ENCODE peak calls at places on chromosome 17, in nine cellular contexts. One of them, this sample, is unnamed.

GRCh38 chr17:47099451-47099986 is 89.6 kb downstream of the CDC27 start:
- DNase-seq in body of pancreas: no peak
- DNase-seq in IMR-90: no peak
- DNase-seq in mucosa of descending colon: no peak
- DNase-seq in cardiac muscle cell: no peak
- DNase-seq in K562: peak; percentile 16
- DNase-seq in mammary epithelial cell: no peak
- DNase-seq in psoas muscle: no peak
- DNase-seq in GM06990: no peak
- DNase-seq in this sample: no peak

GRCh38 chr17:28384281-28385036 is 13.0 kb downstream of the SARM1 start:
- DNase-seq in mucosa of descending colon: peak; percentile 89
- DNase-seq in K562: peak; percentile 35
- DNase-seq in IMR-90: no peak
- DNase-seq in body of pancreas: peak; percentile 93
- DNase-seq in psoas muscle: no peak
- DNase-seq in cardiac muscle cell: no peak
- DNase-seq in mammary epithelial cell: no peak
- DNase-seq in GM06990: peak; percentile 78
- DNase-seq in this sample: no peak

GRCh38 chr17:72445055-72445991 is 324.5 kb downstream of the SOX9 start:
- DNase-seq in body of pancreas: no peak
- DNase-seq in K562: no peak
- DNase-seq in GM06990: no peak
- DNase-seq in psoas muscle: no peak
- DNase-seq in IMR-90: no peak
- DNase-seq in mammary epithelial cell: no peak
- DNase-seq in mucosa of descending colon: peak; percentile 75
- DNase-seq in cardiac muscle cell: no peak
- DNase-seq in this sample: no peak

GRCh38 chr17:78351449-78352006 is 8.3 kb downstream of the SOCS3 start:
- DNase-seq in IMR-90: peak; percentile 98
- DNase-seq in GM06990: no peak
- DNase-seq in cardiac muscle cell: peak; percentile 100
- DNase-seq in psoas muscle: peak; percentile 98
- DNase-seq in K562: no peak
- DNase-seq in body of pancreas: peak; percentile 91
- DNase-seq in mucosa of descending colon: peak; percentile 93
- DNase-seq in mammary epithelial cell: peak; percentile 98
- DNase-seq in this sample: peak; percentile 95

GRCh38 chr17:1008008-1008761 is 11.3 kb downstream of the TIMM22 start:
- DNase-seq in body of pancreas: no peak
- DNase-seq in GM06990: no peak
- DNase-seq in IMR-90: no peak
- DNase-seq in mucosa of descending colon: no peak
- DNase-seq in cardiac muscle cell: no peak
- DNase-seq in psoas muscle: peak; percentile 71
- DNase-seq in mammary epithelial cell: no peak
- DNase-seq in K562: no peak
- DNase-seq in this sample: peak; percentile 72

GRCh38 chr17:28954886-28955285 is 3.6 kb upstream of the PHF12 start:
- DNase-seq in GM06990: no peak
- DNase-seq in K562: no peak
- DNase-seq in psoas muscle: no peak
- DNase-seq in body of pancreas: no peak
- DNase-seq in IMR-90: no peak
- DNase-seq in cardiac muscle cell: no peak
- DNase-seq in mucosa of descending colon: no peak
- DNase-seq in mammary epithelial cell: no peak
- DNase-seq in this sample: no peak

GRCh38 chr17:16314859-16315258 is 38.4 kb downstream of the CENPV start:
- DNase-seq in GM06990: no peak
- DNase-seq in K562: no peak
- DNase-seq in mucosa of descending colon: no peak
- DNase-seq in mammary epithelial cell: no peak
- DNase-seq in cardiac muscle cell: no peak
- DNase-seq in psoas muscle: no peak
- DNase-seq in IMR-90: no peak
- DNase-seq in body of pancreas: no peak
- DNase-seq in this sample: no peak

GRCh38 chr17:43784628-43785101 is 4.4 kb downstream of the CFAP97D1 start:
- DNase-seq in cardiac muscle cell: peak; percentile 54
- DNase-seq in GM06990: no peak
- DNase-seq in IMR-90: peak; percentile 83
- DNase-seq in K562: no peak
- DNase-seq in body of pancreas: no peak
- DNase-seq in mucosa of descending colon: no peak
- DNase-seq in psoas muscle: no peak
- DNase-seq in mammary epithelial cell: peak; percentile 57
- DNase-seq in this sample: no peak

GRCh38 chr17:42266918-42267766 is 9.0 kb downstream of the STAT5B start:
- DNase-seq in mammary epithelial cell: peak; percentile 35
- DNase-seq in cardiac muscle cell: peak; percentile 95
- DNase-seq in GM06990: no peak
- DNase-seq in psoas muscle: no peak
- DNase-seq in IMR-90: peak; percentile 99
- DNase-seq in K562: peak; percentile 91
- DNase-seq in body of pancreas: peak; percentile 25
- DNase-seq in mucosa of descending colon: no peak
- DNase-seq in this sample: peak; percentile 59

GRCh38 chr17:42387663-42388380 is 420 bp downstream of the STAT3 start:
- DNase-seq in mammary epithelial cell: peak; percentile 62
- DNase-seq in GM06990: peak; percentile 46
- DNase-seq in mucosa of descending colon: peak; percentile 77
- DNase-seq in IMR-90: no peak
- DNase-seq in K562: peak; percentile 40
- DNase-seq in psoas muscle: peak; percentile 52
- DNase-seq in cardiac muscle cell: peak; percentile 51
- DNase-seq in body of pancreas: peak; percentile 76
- DNase-seq in this sample: peak; percentile 70

GRCh38 chr17:71398706-71399620 is 721.9 kb upstream of the SOX9 start:
- DNase-seq in body of pancreas: no peak
- DNase-seq in cardiac muscle cell: peak; percentile 3
- DNase-seq in IMR-90: no peak
- DNase-seq in GM06990: no peak
- DNase-seq in K562: no peak
- DNase-seq in psoas muscle: no peak
- DNase-seq in mammary epithelial cell: no peak
- DNase-seq in mucosa of descending colon: no peak
- DNase-seq in this sample: no peak

GRCh38 chr17:59332890-59333377 is 1.5 kb downstream of the YPEL2 start:
- DNase-seq in GM06990: no peak
- DNase-seq in mucosa of descending colon: no peak
- DNase-seq in cardiac muscle cell: peak; percentile 59
- DNase-seq in K562: no peak
- DNase-seq in IMR-90: peak; percentile 11
- DNase-seq in psoas muscle: peak; percentile 47
- DNase-seq in mammary epithelial cell: no peak
- DNase-seq in body of pancreas: peak; percentile 69
- DNase-seq in this sample: peak; percentile 52

GRCh38 chr17:8459109-8459508 is 23.4 kb downstream of the NDEL1 start:
- DNase-seq in mammary epithelial cell: no peak
- DNase-seq in body of pancreas: peak; percentile 57
- DNase-seq in GM06990: no peak
- DNase-seq in psoas muscle: no peak
- DNase-seq in mucosa of descending colon: no peak
- DNase-seq in K562: no peak
- DNase-seq in cardiac muscle cell: no peak
- DNase-seq in IMR-90: no peak
- DNase-seq in this sample: no peak

GRCh38 chr17:33750943-33751701 is 458.0 kb upstream of the ASIC2 start:
- DNase-seq in K562: peak; percentile 65
- DNase-seq in GM06990: peak; percentile 14
- DNase-seq in psoas muscle: peak; percentile 26
- DNase-seq in IMR-90: peak; percentile 42
- DNase-seq in mucosa of descending colon: peak; percentile 39
- DNase-seq in mammary epithelial cell: peak; percentile 28
- DNase-seq in cardiac muscle cell: peak; percentile 73
- DNase-seq in body of pancreas: peak; percentile 70
- DNase-seq in this sample: peak; percentile 17

GRCh38 chr17:28950752-28951427 is 428 bp downstream of the PHF12 start:
- DNase-seq in mammary epithelial cell: no peak
- DNase-seq in cardiac muscle cell: no peak
- DNase-seq in psoas muscle: peak; percentile 31
- DNase-seq in mucosa of descending colon: no peak
- DNase-seq in GM06990: no peak
- DNase-seq in IMR-90: no peak
- DNase-seq in body of pancreas: no peak
- DNase-seq in K562: no peak
- DNase-seq in this sample: no peak

GRCh38 chr17:80270836-80271235 is 10.2 kb downstream of the RNF213 start:
- DNase-seq in K562: peak; percentile 75
- DNase-seq in mammary epithelial cell: no peak
- DNase-seq in body of pancreas: peak; percentile 39
- DNase-seq in IMR-90: no peak
- DNase-seq in mucosa of descending colon: no peak
- DNase-seq in psoas muscle: no peak
- DNase-seq in cardiac muscle cell: peak; percentile 52
- DNase-seq in GM06990: no peak
- DNase-seq in this sample: no peak
- H3K36me3 ChIP-seq in K562: peaks cover 11% of the 10 kb centered on the region
- H3K36me3 ChIP-seq in mammary epithelial cell: peaks cover 3% of the 10 kb centered on the region
- H3K36me3 ChIP-seq in body of pancreas: no peaks in the 10 kb centered on the region
- H3K36me3 ChIP-seq in IMR-90: peaks cover 44% of the 10 kb centered on the region
- H3K36me3 ChIP-seq in mucosa of descending colon: no peaks in the 10 kb centered on the region
- H3K36me3 ChIP-seq in psoas muscle: no peaks in the 10 kb centered on the region
- H3K36me3 ChIP-seq in cardiac muscle cell: no peaks in the 10 kb centered on the region
- H3K36me3 ChIP-seq in GM06990: peaks cover 29% of the 10 kb centered on the region
- H3K36me3 ChIP-seq in this sample: no peaks in the 10 kb centered on the region

GRCh38 chr17:5281814-5282638 is at the start of gene RABEP1:
- DNase-seq in psoas muscle: peak; percentile 95
- DNase-seq in IMR-90: peak; percentile 88
- DNase-seq in cardiac muscle cell: peak; percentile 95
- DNase-seq in body of pancreas: peak; percentile 92
- DNase-seq in GM06990: peak; percentile 89
- DNase-seq in mammary epithelial cell: peak; percentile 82
- DNase-seq in K562: peak; percentile 89
- DNase-seq in mucosa of descending colon: peak; percentile 95
- DNase-seq in this sample: peak; percentile 88
- TF ChIP-seq CTCF in psoas muscle: peak; percentile 28
- TF ChIP-seq CTCF in IMR-90: no peak
- TF ChIP-seq CTCF in cardiac muscle cell: peak; percentile 14
- TF ChIP-seq CTCF in body of pancreas: no peak
- TF ChIP-seq CTCF in GM06990: no peak
- TF ChIP-seq CTCF in mammary epithelial cell: peak; percentile 23
- TF ChIP-seq CTCF in K562: no peak
- TF ChIP-seq CTCF in mucosa of descending colon: no peak
- TF ChIP-seq CTCF in this sample: peak; percentile 25

DNA sequence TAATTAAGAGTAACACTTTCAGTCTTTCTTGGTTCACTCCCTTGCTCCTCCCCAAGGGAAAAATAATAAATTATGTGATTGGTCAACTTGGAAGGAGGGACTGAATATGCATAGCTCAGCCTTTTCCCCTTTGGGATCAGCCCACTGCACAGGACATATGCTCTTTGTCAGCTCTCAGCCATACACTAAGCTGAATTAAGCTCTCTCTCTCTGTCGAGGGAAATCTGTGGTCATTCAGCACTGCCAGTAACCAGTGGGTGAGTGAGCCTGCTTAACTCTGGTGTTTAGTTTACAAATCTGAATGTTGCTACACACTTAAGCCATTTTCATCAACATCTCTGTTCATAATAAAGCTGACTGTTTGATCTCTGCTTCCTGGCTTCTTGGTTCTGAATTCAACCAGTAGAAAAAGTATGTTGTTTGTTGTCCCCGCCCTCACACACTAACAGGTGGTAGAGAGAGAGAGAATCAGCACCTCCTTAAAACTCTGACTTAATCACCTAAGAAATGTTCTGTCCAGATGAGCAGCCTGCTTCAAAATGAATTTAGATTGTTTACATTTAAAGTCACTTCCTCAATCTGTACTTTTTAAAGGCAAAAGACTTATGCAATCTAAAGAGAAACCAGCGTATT is 102.2 kb upstream of the C17orf78 start:
- DNase-seq in K562: peak; percentile 24
- DNase-seq in psoas muscle: no peak
- DNase-seq in IMR-90: peak; percentile 84
- DNase-seq in mammary epithelial cell: no peak
- DNase-seq in mucosa of descending colon: no peak
- DNase-seq in GM06990: no peak
- DNase-seq in cardiac muscle cell: peak; percentile 85
- DNase-seq in body of pancreas: no peak
- DNase-seq in this sample: no peak
- H3K36me3 ChIP-seq in K562: peaks cover 96% of the 10 kb centered on the region
- H3K36me3 ChIP-seq in psoas muscle: peaks cover 4% of the 10 kb centered on the region
- H3K36me3 ChIP-seq in IMR-90: peaks cover 5% of the 10 kb centered on the region
- H3K36me3 ChIP-seq in mammary epithelial cell: peaks cover 43% of the 10 kb centered on the region
- H3K36me3 ChIP-seq in mucosa of descending colon: no peaks in the 10 kb centered on the region
- H3K36me3 ChIP-seq in GM06990: peaks cover 4% of the 10 kb centered on the region
- H3K36me3 ChIP-seq in cardiac muscle cell: peaks cover 12% of the 10 kb centered on the region
- H3K36me3 ChIP-seq in body of pancreas: no peaks in the 10 kb centered on the region
- H3K36me3 ChIP-seq in this sample: no peaks in the 10 kb centered on the region

GRCh38 chr17:20243524-20243923 is 223.8 kb downstream of the LGALS9B start:
- DNase-seq in mammary epithelial cell: no peak
- DNase-seq in mucosa of descending colon: no peak
- DNase-seq in GM06990: no peak
- DNase-seq in psoas muscle: no peak
- DNase-seq in K562: no peak
- DNase-seq in cardiac muscle cell: no peak
- DNase-seq in IMR-90: peak; percentile 37
- DNase-seq in body of pancreas: no peak
- DNase-seq in this sample: no peak

GRCh38 chr17:20244671-20245070 is 222.7 kb downstream of the LGALS9B start:
- DNase-seq in K562: no peak
- DNase-seq in GM06990: no peak
- DNase-seq in body of pancreas: no peak
- DNase-seq in IMR-90: peak; percentile 67
- DNase-seq in mammary epithelial cell: no peak
- DNase-seq in psoas muscle: no peak
- DNase-seq in cardiac muscle cell: peak; percentile 37
- DNase-seq in mucosa of descending colon: no peak
- DNase-seq in this sample: no peak

GRCh38 chr17:20241855-20242254 is 225.5 kb downstream of the LGALS9B start:
- DNase-seq in psoas muscle: no peak
- DNase-seq in body of pancreas: no peak
- DNase-seq in cardiac muscle cell: no peak
- DNase-seq in IMR-90: no peak
- DNase-seq in K562: no peak
- DNase-seq in mucosa of descending colon: no peak
- DNase-seq in GM06990: no peak
- DNase-seq in mammary epithelial cell: no peak
- DNase-seq in this sample: no peak

GRCh38 chr17:20242271-20242670 is 225.1 kb downstream of the LGALS9B start:
- DNase-seq in cardiac muscle cell: no peak
- DNase-seq in mucosa of descending colon: no peak
- DNase-seq in mammary epithelial cell: no peak
- DNase-seq in psoas muscle: no peak
- DNase-seq in GM06990: no peak
- DNase-seq in K562: no peak
- DNase-seq in body of pancreas: no peak
- DNase-seq in IMR-90: no peak
- DNase-seq in this sample: no peak

DNA sequence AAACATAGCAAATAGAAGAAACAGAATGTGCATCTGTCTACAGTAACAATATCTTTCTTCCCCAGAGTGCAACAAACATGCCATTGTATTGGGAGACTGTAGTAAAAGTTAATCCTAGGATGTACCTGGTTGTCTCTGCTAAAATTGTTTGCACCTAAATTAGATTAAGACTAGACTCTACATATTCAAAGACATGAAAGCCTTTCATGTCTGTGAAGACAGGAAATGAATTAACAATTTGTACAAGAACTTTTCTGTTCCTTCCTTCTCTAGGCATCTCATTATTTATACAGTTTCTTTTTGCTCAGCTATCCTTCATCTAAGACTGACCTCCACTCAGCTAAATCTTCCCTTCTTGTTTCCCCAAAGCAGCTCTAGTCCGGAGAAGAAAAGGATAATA is 220.6 kb downstream of the LGALS9B start:
- DNase-seq in cardiac muscle cell: no peak
- DNase-seq in mucosa of descending colon: no peak
- DNase-seq in body of pancreas: no peak
- DNase-seq in GM06990: no peak
- DNase-seq in psoas muscle: no peak
- DNase-seq in mammary epithelial cell: no peak
- DNase-seq in K562: no peak
- DNase-seq in IMR-90: no peak
- DNase-seq in this sample: no peak
- TF ChIP-seq CTCF in cardiac muscle cell: no peak
- TF ChIP-seq CTCF in mucosa of descending colon: no peak
- TF ChIP-seq CTCF in body of pancreas: no peak
- TF ChIP-seq CTCF in GM06990: no peak
- TF ChIP-seq CTCF in psoas muscle: no peak
- TF ChIP-seq CTCF in mammary epithelial cell: no peak
- TF ChIP-seq CTCF in K562: no peak
- TF ChIP-seq CTCF in IMR-90: no peak
- TF ChIP-seq CTCF in this sample: no peak